ENCODE peak calls at places on chromosomes 6 and 20, in four cellular contexts. E is mesothelial cell of epicardium, C is psoas muscle, J is HFFc6. M is an unnamed sample.

GRCh38 chr6:169592558-169592957 is 109.3 kb downstream of the WDR27 start:
- DNase-seq in E (no peak), C (no peak), J (peak), M (no peak)

GRCh38 chr6:44078795-44079671 is 48.2 kb downstream of the MRPL14 start:
- DNase-seq in E (peak), C (peak), J (peak), M (no peak)

GRCh38 chr20:36644032-36644712 is 1.8 kb downstream of the SLA2 start:
- DNase-seq in E (no peak), C (no peak), J (no peak), M (no peak)

GRCh38 chr6:122676146-122676545 is 65.9 kb downstream of the PKIB start:
- DNase-seq in E (no peak), C (no peak), J (no peak), M (no peak)

GRCh38 chr6:135675862-135676261 is 175.6 kb upstream of the PDE7B start:
- DNase-seq in E (no peak), C (no peak), J (peak), M (no peak)

GRCh38 chr6:77740380-77740779 is 87.5 kb downstream of the MEI4 start:
- DNase-seq in E (no peak), C (no peak), J (peak), M (no peak)

GRCh38 chr6:107539409-107539808 is 49.5 kb downstream of the SOBP start:
- DNase-seq in E (no peak), C (no peak), J (no peak), M (no peak)

GRCh38 chr6:151551223-151551857 is 57.5 kb downstream of the CCDC170 start:
- DNase-seq in E (no peak), C (no peak), J (no peak), M (no peak)

GRCh38 chr6:125950293-125950692 is 6.3 kb upstream of the HINT3 start:
- DNase-seq in E (no peak), C (no peak), J (peak), M (no peak)

GRCh38 chr6:140403020-140403419 is 1028.6 kb upstream of the CITED2 start:
- DNase-seq in E (no peak), C (no peak), J (no peak), M (no peak)

GRCh38 chr6:137870744-137871247 is 3.7 kb downstream of the TNFAIP3 start:
- DNase-seq in E (no peak), C (no peak), J (no peak), M (no peak)

GRCh38 chr20:20843982-20844381 is 131.5 kb upstream of the RALGAPA2 start:
- DNase-seq in E (no peak), C (no peak), J (no peak), M (no peak)

GRCh38 chr6:161242779-161243693 is 30.8 kb downstream of the AGPAT4 start:
- DNase-seq in E (no peak), C (peak), J (no peak), M (peak)

GRCh38 chr6:47134476-47135189 is 92.5 kb upstream of the ADGRF1 start:
- DNase-seq in E (no peak), C (no peak), J (peak), M (no peak)

GRCh38 chr6:79269877-79270276 is 35.4 kb upstream of the HMGN3 start:
- DNase-seq in E (no peak), C (no peak), J (peak), M (no peak)

GRCh38 chr20:50848341-50848808 is 53.5 kb downstream of the BCAS4 start:
- DNase-seq in E (no peak), C (no peak), J (no peak), M (no peak)

GRCh38 chr6:3766219-3766618 is 14.7 kb upstream of the PXDC1 start:
- DNase-seq in E (no peak), C (no peak), J (no peak), M (no peak)

GRCh38 chr6:159463440-159463839 is 229.6 kb downstream of the SOD2 start:
- DNase-seq in E (no peak), C (no peak), J (no peak), M (no peak)

GRCh38 chr6:163354779-163355431 is 59.6 kb upstream of the QKI start:
- DNase-seq in E (no peak), C (peak), J (no peak), M (no peak)

GRCh38 chr6:79544299-79544927 is 7.2 kb upstream of the LCA5 start:
- DNase-seq in E (no peak), C (no peak), J (peak), M (no peak)

GRCh38 chr6:160293844-160294243 is 35.2 kb upstream of the SLC22A2 start:
- DNase-seq in E (no peak), C (no peak), J (no peak), M (no peak)

GRCh38 chr6:135411339-135411738 is 86.2 kb downstream of the AHI1 start:
- DNase-seq in E (no peak), C (no peak), J (peak), M (no peak)

GRCh38 chr6:35392111-35392702 is 49.8 kb downstream of the PPARD start:
- DNase-seq in E (peak), C (no peak), J (no peak), M (no peak)

GRCh38 chr6:160337991-160338390 is 10.2 kb upstream of the SLC22A3 start:
- DNase-seq in E (no peak), C (no peak), J (no peak), M (no peak)

GRCh38 chr20:52500150-52500549 is 308.6 kb upstream of the ZFP64 start:
- DNase-seq in E (no peak), C (no peak), J (no peak), M (no peak)

GRCh38 chr20:44714701-44715494 is at the start of gene CCN5:
- DNase-seq in E (no peak), C (peak), J (peak), M (no peak)

GRCh38 chr20:40990542-40991120 is 38.0 kb upstream of the TOP1 start:
- DNase-seq in E (peak), C (peak), J (peak), M (no peak)

DNA sequence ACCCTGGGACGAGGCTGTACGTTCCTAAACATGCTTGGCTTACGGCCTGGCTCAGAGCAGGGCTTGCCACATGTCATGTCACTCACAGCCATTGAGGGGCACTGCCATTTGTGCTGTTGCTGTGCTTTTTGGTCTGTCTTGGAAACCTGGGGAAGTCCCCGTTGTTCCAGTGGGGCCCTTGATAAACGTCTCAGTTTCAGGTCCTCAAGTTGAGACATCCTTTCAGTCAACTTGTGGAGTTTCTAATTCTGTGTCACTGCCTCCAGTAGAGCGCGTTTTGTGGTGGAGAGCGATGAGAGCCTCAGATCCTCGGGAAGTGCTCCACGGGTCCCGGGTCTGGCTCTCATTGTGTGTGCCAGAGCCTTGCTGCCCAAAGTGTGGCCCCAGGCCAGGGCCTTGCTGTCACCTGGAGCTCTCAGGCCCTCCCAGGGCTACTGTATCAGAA is 43.0 kb upstream of the CCR6 start:
- DNase-seq in E (no peak), C (no peak), J (no peak), M (no peak)
- TF ChIP-seq CTCF in E (no peak), C (no peak), J (no peak), M (no peak)

DNA sequence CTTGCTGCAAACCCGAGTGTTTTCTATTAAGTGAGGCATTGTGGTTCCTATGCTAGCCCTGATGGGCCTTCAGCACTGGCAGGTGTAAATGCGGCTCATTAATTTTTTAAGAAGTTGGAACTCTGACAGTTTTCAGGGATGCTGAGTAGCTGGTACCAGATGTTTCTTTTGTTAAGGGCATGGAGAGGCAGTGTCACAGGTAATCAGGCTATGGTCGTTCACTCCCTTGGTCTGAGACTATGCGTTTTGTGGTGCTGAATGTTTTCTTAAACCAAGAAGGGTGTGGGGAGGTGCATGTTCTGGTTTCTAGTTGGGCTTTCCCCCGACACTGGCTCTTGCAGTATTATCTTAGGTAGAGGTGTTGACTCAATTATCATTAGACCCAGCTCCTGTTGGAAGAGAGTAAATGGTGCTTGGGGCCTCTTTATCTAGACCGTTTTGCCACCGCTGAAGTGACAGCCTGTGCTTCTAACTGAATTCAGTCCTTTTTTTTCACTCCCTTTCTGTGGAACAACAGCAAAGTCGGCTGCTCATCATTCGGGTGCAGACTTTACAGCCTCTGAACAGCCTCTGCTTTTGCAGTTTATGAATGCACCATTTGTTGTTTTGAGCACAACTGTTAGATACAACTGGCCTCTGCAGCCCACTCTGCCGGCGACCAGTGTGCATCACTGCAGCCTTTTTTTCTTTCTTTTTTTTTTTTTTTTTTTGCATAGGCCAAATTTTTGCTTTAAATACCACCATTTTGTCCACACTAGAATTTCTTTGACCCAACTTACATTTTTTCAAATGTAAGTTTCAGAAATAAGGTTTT is 35.6 kb downstream of the RREB1 start:
- DNase-seq in E (no peak), C (no peak), J (no peak), M (no peak)
- TF ChIP-seq CTCF in E (peak), C (peak), J (no peak), M (peak)

DNA sequence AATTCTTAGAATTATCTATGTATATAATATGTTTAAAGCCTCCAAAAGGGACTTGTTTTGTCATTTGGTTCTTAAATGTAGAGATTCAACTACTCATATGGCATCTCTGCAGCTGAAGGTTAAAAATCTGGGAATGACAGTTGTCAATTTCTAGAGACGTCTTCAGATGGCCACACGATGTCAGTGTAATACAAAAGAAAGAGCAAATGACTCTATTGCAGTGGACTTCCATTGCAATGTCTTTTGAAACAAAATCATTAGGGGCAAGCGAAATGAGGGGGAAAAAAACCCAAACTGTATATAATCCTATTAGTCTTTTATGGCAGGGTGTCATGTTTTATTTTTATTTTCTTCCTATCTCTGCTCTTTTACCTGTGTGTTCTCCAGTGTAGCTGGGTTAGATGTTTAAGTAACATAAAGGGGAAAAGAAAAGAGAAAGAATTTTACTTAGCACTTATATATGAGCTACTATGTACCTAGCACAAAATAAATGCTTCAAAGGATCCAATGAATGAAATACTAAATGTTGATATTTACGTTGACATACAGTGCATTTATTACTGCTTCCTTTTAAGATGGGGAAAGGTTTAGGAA is 26.2 kb downstream of the CCN2 start:
- DNase-seq in E (no peak), C (no peak), J (peak), M (no peak)
- TF ChIP-seq CTCF in E (no peak), C (peak), J (peak), M (peak)

GRCh38 chr20:18019068-18019467 is 38.6 kb downstream of the OVOL2 start:
- DNase-seq in E (no peak), C (no peak), J (no peak), M (no peak)
- TF ChIP-seq CTCF in E (no peak), C (no peak), J (peak), M (peak)

DNA sequence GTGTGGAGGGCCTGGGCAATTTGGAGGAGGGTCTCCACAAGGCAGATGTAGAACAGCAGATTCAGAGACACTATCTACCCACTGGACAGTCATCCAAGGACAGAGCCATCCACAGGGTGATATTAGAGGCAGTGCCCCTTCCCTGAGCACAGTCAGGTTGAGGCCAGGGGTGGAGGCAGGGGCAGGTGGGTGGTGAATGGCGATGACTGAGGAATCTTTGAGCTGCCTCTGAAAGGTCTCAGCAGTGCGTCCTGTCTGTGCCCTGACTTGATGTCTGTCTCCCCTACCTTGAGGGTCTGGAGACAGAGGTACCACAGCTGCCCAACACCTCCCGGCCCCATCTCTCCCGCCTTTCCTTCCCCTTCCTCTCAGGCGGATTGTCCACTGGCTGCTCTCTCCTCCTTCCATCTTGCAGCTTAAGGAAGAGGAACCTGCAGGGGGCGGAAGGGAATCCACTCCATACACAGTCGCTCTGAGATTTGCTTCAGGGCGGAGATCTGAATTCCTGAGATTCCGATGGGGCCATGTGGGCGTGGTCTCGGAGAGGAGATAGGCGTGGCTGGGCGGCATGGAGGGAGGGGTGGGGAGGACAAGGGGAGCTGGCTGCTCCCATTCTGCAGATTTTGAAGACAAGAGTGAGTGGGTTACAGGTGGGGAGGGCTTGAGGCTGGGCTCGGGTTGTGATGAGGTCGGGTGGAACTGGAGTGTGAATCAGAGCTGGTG is 1.7 kb downstream of the MUCL3 start:
- DNase-seq in E (peak), C (peak), J (peak), M (peak)
- TF ChIP-seq CTCF in E (no peak), C (peak), J (peak), M (peak)

M was measured in type B pancreatic cell.